ENCODE peak calls at places on chromosomes 3 and 15, in eight cellular contexts. G is cardiac fibroblast, S is neural progenitor cell, O is progenitor cell of endocrine pancreas, R is AG04450, L is transverse colon, E is AG09309, V is IMR-90. H is an unnamed sample.
A peak's percentile ranks its signal among the peaks of the same experiment; 100 is the strongest.

GRCh38 chr3:171797265-171797679 is 13.0 kb downstream of the PLD1 start:
- DNase-seq in L (no peak), R (no peak), S (no peak), V (no peak), G (peak; percentile 74), E (no peak), O (no peak), H (peak; percentile 41)

GRCh38 chr15:100125627-100126231 is 216.0 kb downstream of the ADAMTS17 start:
- DNase-seq in O (no peak), S (no peak), V (no peak), L (peak; percentile 26), G (no peak), R (no peak), E (no peak), H (no peak)

GRCh38 chr3:119815716-119816115 is 33.8 kb downstream of the NR1I2 start:
- DNase-seq in E (no peak), O (no peak), G (no peak), R (no peak), S (no peak), V (no peak), L (no peak), H (no peak)

GRCh38 chr3:76724706-76725105 is 315.2 kb upstream of the ROBO2 start:
- DNase-seq in E (no peak), V (no peak), G (no peak), L (no peak), S (no peak), R (no peak), O (no peak), H (no peak)

GRCh38 chr15:89171136-89172072 is 50.0 kb downstream of the RLBP1 start:
- DNase-seq in V (peak; percentile 36), S (peak; percentile 77), E (no peak), L (peak; percentile 54), G (peak; percentile 63), R (no peak), O (peak; percentile 55), H (peak; percentile 70)

GRCh38 chr3:113166719-113167492 is 44.5 kb upstream of the BOC start:
- DNase-seq in O (no peak), R (peak; percentile 16), V (peak; percentile 65), S (peak; percentile 55), G (peak; percentile 3), E (peak; percentile 52), L (peak; percentile 43), H (peak; percentile 22)

GRCh38 chr3:159814161-159814560 is 174.5 kb upstream of the IL12A start:
- DNase-seq in L (peak; percentile 68), O (no peak), V (peak; percentile 42), R (no peak), G (peak; percentile 55), E (no peak), S (no peak), H (peak; percentile 74)

GRCh38 chr3:58639842-58640241 is 26.7 kb downstream of the FAM3D start:
- DNase-seq in V (no peak), S (no peak), G (no peak), L (no peak), R (no peak), E (no peak), O (no peak), H (no peak)

GRCh38 chr15:90459368-90459767 is 70.4 kb upstream of the CRTC3 start:
- DNase-seq in R (no peak), O (no peak), L (no peak), E (no peak), V (no peak), S (no peak), G (peak; percentile 65), H (no peak)

GRCh38 chr3:16059081-16059537 is 115.4 kb upstream of the GALNT15 start:
- DNase-seq in V (peak; percentile 39), S (no peak), O (no peak), E (no peak), R (no peak), L (no peak), G (peak; percentile 58), H (no peak)

GRCh38 chr15:74179101-74179841 is 5.8 kb downstream of the ISLR start:
- DNase-seq in L (peak; percentile 27), E (peak; percentile 93), O (no peak), G (peak; percentile 96), V (peak; percentile 86), S (no peak), R (peak; percentile 38), H (peak; percentile 98)

GRCh38 chr3:169811606-169812123 is 1.0 kb upstream of the LRRIQ4 start:
- DNase-seq in G (peak; percentile 68), V (peak; percentile 91), O (no peak), S (no peak), L (no peak), R (peak; percentile 62), E (peak; percentile 32), H (no peak)

GRCh38 chr3:187919535-187919934 is 174.3 kb upstream of the BCL6 start:
- DNase-seq in O (no peak), L (no peak), S (no peak), E (no peak), V (no peak), R (no peak), G (no peak), H (no peak)

GRCh38 chr3:47781326-47781684 is 388 bp downstream of the SMARCC1 start:
- DNase-seq in G (no peak), E (no peak), R (no peak), L (peak; percentile 70), V (no peak), O (peak; percentile 61), S (peak; percentile 82), H (no peak)

GRCh38 chr3:177928156-177928555 is 608.1 kb upstream of the KCNMB2 start:
- DNase-seq in O (no peak), L (no peak), V (peak; percentile 51), S (no peak), G (peak; percentile 80), E (peak; percentile 27), R (no peak), H (peak; percentile 73)

GRCh38 chr3:9782777-9783176 is 9.5 kb downstream of the TADA3 start:
- DNase-seq in V (no peak), E (no peak), L (no peak), G (no peak), S (no peak), R (no peak), O (no peak), H (peak; percentile 25)
- TF ChIP-seq CTCF in V (no peak), E (no peak), L (no peak), G (no peak), S (peak; percentile 25), R (no peak), O (no peak), H (peak; percentile 12)

GRCh38 chr3:141275032-141275422 is 43.4 kb downstream of the PXYLP1 start:
- DNase-seq in E (no peak), G (peak; percentile 72), S (no peak), V (peak; percentile 66), O (no peak), L (no peak), R (no peak), H (no peak)

GRCh38 chr3:141276398-141276797 is 44.8 kb downstream of the PXYLP1 start:
- DNase-seq in R (no peak), G (no peak), S (no peak), O (no peak), E (no peak), L (no peak), V (no peak), H (no peak)

GRCh38 chr3:141275511-141275910 is 43.9 kb downstream of the PXYLP1 start:
- DNase-seq in E (no peak), V (no peak), O (no peak), S (no peak), R (no peak), L (no peak), G (peak; percentile 23), H (no peak)

GRCh38 chr3:141274411-141275031 is 42.9 kb downstream of the PXYLP1 start:
- DNase-seq in G (no peak), R (no peak), O (no peak), V (no peak), L (no peak), E (no peak), S (no peak), H (no peak)

GRCh38 chr3:141275973-141276372 is 44.3 kb downstream of the PXYLP1 start:
- DNase-seq in R (peak; percentile 18), G (peak; percentile 75), E (no peak), V (peak; percentile 72), O (no peak), S (no peak), L (no peak), H (peak; percentile 98)
- TF ChIP-seq CTCF in R (no peak), G (no peak), E (no peak), V (no peak), O (no peak), S (no peak), L (no peak), H (no peak)

DNA sequence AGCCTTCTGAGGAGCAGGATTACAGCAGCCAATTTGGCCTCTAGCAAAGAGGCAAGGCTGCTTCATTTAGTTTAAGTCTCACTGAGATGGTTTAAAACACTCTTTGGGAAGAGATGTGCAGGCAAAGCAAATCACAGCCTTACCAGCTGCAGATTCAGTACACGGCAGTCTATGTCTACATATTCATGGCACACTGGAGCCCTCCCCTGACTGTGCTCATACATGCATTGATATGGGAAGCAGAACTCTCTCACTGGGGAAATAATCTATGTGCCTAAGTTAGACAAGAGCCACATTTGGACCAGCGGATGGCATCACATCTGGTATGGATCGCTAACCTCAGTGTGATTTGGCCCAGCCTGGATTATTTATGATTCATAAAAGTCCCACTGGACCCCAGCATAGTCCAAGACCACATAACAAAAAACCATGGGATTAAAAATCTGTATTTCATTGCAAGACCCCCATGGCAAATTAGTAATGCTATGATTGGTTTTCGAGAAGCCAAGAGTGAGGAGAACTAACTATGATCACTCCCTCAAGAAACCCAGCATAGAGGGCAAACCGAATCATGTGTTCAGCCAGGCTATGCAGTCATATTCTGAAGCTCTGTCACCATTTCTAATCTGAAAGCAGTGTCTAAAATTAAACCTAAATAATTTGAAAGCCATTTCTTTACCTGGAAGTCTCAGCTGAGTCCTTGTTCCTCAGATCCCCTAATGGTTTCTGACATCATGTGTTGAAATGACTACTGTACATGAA is 1.3 kb downstream of the PRICKLE2 start:
- DNase-seq in V (peak; percentile 62), L (no peak), S (peak; percentile 19), R (no peak), O (no peak), G (peak; percentile 52), E (no peak), H (no peak)
- TF ChIP-seq CTCF in V (peak; percentile 34), L (no peak), S (no peak), R (no peak), O (no peak), G (no peak), E (peak; percentile 45), H (no peak)

DNA sequence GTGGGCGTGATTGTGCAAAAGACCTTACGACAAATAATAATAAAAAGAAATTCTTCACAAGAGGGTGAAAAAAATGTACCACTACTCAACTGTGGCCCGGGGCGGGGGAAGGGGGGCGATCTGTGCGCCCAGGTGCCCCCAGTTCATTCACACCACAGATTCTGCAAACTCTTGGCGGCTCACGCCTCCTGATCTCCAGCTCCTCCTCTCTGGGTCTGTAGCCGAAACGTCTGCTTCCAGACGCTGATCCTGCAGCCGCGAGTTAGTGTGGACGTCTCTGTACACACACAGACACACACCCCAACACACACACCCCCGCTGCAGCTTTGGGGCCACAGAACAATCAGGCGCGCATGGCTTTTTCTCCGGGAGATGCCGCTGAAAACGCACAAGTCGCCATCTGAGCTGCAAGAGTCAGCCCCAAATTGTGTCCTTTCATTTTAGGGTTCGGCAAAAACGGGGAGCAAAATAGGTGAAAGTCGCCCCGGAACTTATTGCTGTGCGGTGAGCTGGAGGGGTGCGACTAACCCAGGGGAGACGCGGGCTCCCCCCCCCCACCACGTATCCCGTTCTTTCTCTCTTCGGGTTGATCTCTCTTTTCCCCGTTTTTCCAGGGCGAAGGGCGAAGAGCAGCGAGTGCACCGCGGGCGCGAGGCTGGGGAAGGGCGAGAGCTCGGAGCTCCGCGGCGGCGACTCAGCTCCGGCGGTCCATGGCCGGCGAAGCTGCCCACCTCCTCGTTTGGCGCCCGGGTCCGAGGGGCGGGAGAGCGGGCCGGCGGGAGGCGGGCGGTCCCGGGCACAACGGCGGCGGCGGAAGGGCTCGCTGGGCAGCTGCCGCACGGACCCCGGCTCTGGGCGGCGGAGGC is 503 bp upstream of the WNT5A start:
- DNase-seq in G (peak; percentile 79), O (no peak), E (no peak), S (peak; percentile 77), R (no peak), V (peak; percentile 73), L (peak; percentile 39), H (peak; percentile 70)
- TF ChIP-seq CTCF in G (no peak), O (no peak), E (no peak), S (no peak), R (no peak), V (no peak), L (no peak), H (no peak)

H was measured in MCF 10A.